ENCODE peak calls at places on chromosomes 2 and 18, in five cellular contexts. D is IMR-90, B is GM12865, Z is astrocyte of the spinal cord, J is choroid plexus epithelial cell. P is an unnamed sample.

GRCh38 chr2:138846216-138846821 is 66.1 kb upstream of the NXPH2 start:
- DNase-seq in J (peak), Z (peak), D (peak), B (peak), P (no peak)

GRCh38 chr2:68742638-68743037 is 8.0 kb downstream of the ARHGAP25 start:
- DNase-seq in J (no peak), Z (no peak), B (peak), D (no peak), P (no peak)

GRCh38 chr2:190159453-190159852 is 96.9 kb upstream of the MSTN start:
- DNase-seq in Z (peak), D (peak), B (no peak), J (no peak), P (no peak)

GRCh38 chr18:43534511-43534910 is 257.2 kb upstream of the SYT4 start:
- DNase-seq in J (peak), B (no peak), D (no peak), Z (peak), P (no peak)

GRCh38 chr2:148218326-148219075 is 197.6 kb downstream of the MBD5 start:
- DNase-seq in Z (no peak), D (peak), B (no peak), J (no peak), P (no peak)

GRCh38 chr2:98569197-98569793 is 39.0 kb downstream of the COA5 start:
- DNase-seq in J (peak), D (no peak), B (peak), Z (no peak), P (no peak)

GRCh38 chr2:33188799-33189198 is 242.0 kb downstream of the LTBP1 start:
- DNase-seq in J (no peak), D (no peak), Z (no peak), B (no peak), P (no peak)

GRCh38 chr2:232463701-232464533 is 8.0 kb downstream of the ALPI start:
- DNase-seq in Z (no peak), J (no peak), D (no peak), B (no peak), P (no peak)

GRCh38 chr18:63208676-63209075 is 110.9 kb downstream of the BCL2 start:
- DNase-seq in B (no peak), J (no peak), D (no peak), Z (no peak), P (no peak)

GRCh38 chr18:967037-967576 is 62.4 kb downstream of the ADCYAP1 start:
- DNase-seq in D (no peak), B (no peak), Z (no peak), J (no peak), P (no peak)

GRCh38 chr2:150495993-150496627 is 8.6 kb upstream of the RND3 start:
- DNase-seq in Z (peak), D (peak), B (no peak), J (peak), P (peak)

GRCh38 chr2:236286866-236287545 is 22.8 kb upstream of the ASB18 start:
- DNase-seq in D (no peak), J (peak), Z (peak), B (no peak), P (no peak)

GRCh38 chr2:200276472-200276871 is 30.0 kb upstream of the SPATS2L start:
- DNase-seq in Z (no peak), J (no peak), B (no peak), D (no peak), P (no peak)

GRCh38 chr2:231260442-231260841 is 62.0 kb downstream of the ARMC9 start:
- DNase-seq in Z (peak), D (peak), J (peak), B (no peak), P (no peak)

GRCh38 chr2:233079953-233080835 is 20.1 kb downstream of the INPP5D start:
- DNase-seq in Z (no peak), B (peak), D (no peak), J (no peak), P (no peak)

GRCh38 chr2:6914829-6915228 is 2.4 kb upstream of the RNF144A start:
- DNase-seq in J (no peak), Z (peak), B (no peak), D (peak), P (no peak)

GRCh38 chr18:59778434-59778833 is 81.2 kb upstream of the CCBE1 start:
- DNase-seq in Z (no peak), D (no peak), J (no peak), B (no peak), P (no peak)

GRCh38 chr18:59784694-59785093 is 87.5 kb upstream of the CCBE1 start:
- DNase-seq in J (no peak), D (no peak), B (no peak), Z (no peak), P (no peak)

GRCh38 chr18:59787998-59788875 is 91.0 kb upstream of the CCBE1 start:
- DNase-seq in Z (peak), D (peak), J (peak), B (no peak), P (no peak)

GRCh38 chr18:59779979-59780378 is 82.8 kb upstream of the CCBE1 start:
- DNase-seq in Z (peak), J (peak), D (peak), B (no peak), P (no peak)

DNA sequence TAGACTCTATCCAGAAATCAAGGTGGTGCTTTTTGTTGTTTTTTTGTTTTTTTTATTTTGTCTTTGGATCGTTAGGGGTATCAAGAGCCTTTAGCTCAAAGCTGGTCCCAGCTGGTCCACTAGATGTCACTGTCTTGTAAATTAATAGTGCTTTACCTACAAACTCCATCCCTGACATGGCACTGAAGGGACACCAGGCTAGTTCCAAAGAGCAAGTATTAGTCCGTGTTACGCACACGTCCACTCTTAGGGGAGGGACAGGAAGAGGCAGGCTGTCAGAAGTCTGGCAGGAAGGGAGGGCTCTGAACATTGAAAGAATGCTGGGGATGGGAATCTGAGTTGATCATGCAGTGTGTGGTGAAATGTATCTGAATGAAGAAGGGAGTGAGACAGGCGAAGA is 85.9 kb upstream of the CCBE1 start:
- DNase-seq in Z (peak), J (peak), B (peak), D (peak), P (no peak)
- H3K4me3 ChIP-seq in Z (no peak), J (no peak), B (no peak), D (no peak), P (no peak)

GRCh38 chr2:85584354-85584856 is at the start of gene VAMP5:
- DNase-seq in B (no peak), J (no peak), Z (no peak), D (no peak), P (no peak)

GRCh38 chr2:85584857-85585780 is 888 bp downstream of the VAMP5 start:
- DNase-seq in Z (peak), J (peak), B (peak), D (peak), P (no peak)

GRCh38 chr2:85585781-85586105 is 1.5 kb downstream of the VAMP5 start:
- DNase-seq in D (peak), B (no peak), Z (peak), J (no peak), P (no peak)

GRCh38 chr2:85582467-85582866 is 1.8 kb upstream of the VAMP5 start:
- DNase-seq in D (no peak), Z (no peak), J (no peak), B (no peak), P (no peak)

DNA sequence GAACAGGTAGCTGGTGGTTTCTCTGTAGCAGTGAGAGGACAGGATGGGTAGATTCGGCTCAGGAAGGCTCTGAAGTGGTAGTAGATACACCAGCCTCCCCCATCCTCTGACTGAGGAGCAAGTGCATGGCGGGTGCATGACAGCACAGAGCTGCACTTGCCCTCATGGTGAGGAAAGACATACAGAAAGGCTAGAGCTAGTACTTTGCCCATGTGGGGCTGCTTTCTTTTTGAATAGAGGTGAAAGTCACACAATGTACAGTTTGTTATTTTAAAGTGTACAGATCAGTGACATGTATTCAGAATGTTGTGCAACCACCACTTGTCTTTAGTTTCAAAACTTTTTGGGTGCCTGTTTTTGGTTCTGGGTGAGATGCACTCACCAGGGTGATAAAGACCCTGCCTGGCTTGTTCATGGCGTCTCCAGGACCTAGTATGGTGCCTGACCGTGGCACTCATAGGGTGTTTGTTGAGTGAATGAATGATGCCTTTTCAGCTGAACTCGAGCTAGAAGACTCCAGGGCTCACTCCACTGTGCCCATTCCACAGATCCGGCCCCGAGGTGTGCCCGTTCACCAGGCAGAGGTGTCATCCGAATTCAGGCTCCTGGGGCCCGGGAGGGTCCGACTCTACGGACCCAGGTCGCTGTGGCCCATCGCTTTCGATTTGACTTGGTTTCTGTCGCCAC is 421 bp upstream of the VAMP5 start:
- DNase-seq in J (no peak), B (peak), Z (no peak), D (no peak), P (no peak)
- TF ChIP-seq CTCF in J (no peak), B (no peak), Z (no peak), D (no peak), P (no peak)

DNA sequence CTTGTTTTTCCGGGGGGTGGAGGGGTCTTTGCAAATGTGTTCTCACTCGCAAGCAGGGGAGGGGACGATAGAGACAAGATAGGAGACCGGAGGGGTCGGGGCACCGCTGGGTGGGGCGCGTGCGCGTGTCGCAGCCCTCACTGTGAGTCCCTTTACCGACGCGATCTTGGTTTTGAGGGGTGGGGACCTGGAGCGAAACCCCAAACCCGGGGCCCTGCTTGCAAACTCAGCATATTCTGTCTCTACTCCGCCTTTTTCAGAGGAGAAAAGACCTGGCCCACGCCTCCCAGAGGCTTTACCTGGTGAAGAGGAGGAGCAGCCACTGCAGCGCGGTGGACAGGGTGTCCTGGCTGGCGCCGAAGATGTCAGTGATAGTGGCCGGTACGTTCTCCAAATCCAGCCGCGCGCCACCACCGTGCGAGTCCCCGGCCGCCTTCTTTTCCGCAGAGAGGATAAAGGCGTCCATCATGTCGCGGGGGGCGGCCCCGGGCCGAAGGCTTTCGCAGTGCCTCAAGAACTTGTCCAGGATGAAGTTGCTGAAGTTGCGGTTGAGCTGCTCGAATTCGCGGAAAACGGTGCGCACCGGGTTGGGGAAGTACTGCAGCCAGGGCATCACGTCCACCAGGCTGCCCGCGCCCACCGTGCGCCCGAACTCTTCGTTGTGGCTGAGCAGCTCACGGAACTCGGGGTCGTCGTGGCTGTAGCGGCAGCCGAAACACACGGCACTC is 1.7 kb downstream of the CYP1B1 start:
- DNase-seq in J (peak), D (no peak), Z (no peak), B (no peak), P (no peak)
- H3K4me3 ChIP-seq in J (peak), D (no peak), Z (peak), B (no peak), P (no peak)

DNA sequence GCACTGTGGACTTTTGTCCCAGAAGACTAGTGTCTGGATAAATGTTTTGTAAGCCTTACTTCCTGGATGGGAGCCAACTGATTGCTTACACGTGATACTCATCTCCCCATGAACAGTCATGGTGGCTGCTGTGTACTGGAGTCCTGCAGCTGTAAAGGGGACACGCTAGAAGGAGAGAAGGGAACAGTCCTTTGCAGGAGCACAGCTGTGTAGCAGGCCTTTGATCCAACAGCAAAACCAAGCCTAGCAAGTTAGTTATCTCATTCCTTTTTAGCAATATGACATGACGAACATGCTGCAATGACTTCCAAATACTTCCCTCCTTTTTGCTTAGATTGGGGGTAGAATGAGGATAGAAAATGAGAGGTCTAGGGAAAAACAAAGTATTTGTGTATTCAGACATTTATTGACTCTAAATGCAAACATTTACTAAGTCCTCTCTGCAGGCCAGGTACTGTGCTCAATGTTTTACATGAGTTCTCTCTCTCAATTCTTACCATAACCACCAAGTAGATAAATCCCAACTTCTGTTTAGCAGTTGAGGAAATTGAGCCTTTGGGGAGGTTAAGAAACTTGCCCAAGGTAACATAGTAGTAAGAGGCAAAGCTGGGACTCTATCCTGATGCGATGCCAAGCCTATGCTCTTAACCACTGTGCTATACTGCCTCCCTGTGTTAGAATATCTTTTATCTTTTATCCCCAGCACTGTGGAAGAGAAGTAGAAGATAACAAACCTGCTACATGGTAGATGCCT is 55.4 kb upstream of the CD28 start:
- DNase-seq in Z (peak), J (peak), B (peak), D (peak), P (no peak)
- TF ChIP-seq CTCF in Z (peak), J (peak), B (peak), D (peak), P (peak)

GRCh38 chr2:222743263-222743865 is 71.9 kb downstream of the MOGAT1 start:
- DNase-seq in D (no peak), B (peak), J (peak), Z (no peak), P (no peak)
- H3K4me3 ChIP-seq in D (no peak), B (no peak), J (no peak), Z (no peak), P (no peak)

DNA sequence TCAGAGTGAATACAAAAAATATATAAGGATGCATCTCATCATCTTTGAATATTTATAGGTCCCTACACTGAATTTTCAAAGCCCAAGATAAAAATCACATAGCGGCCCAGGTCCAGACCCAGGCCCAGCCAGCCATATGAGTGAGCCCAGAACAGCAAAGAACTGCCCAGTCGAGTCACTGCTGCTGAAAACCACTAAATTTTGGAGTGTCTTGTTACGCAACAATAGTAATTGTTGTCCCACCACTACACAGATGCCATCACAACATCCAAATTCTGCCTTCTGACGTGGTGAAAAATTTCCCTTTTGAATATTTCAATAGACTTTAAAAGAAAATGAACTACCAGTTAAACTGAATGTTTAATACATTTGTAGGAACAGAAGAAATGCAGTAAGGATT is 5.7 kb downstream of the C18orf32 start:
- DNase-seq in B (no peak), Z (no peak), J (no peak), D (no peak), P (no peak)
- TF ChIP-seq CTCF in B (no peak), Z (no peak), J (no peak), D (no peak), P (no peak)

GRCh38 chr2:71277536-71278103 is 50.7 kb upstream of the PAIP2B start:
- DNase-seq in B (peak), D (no peak), J (peak), Z (peak), P (no peak)
- H3K4me3 ChIP-seq in B (no peak), D (no peak), J (peak), Z (peak), P (peak)